ENCODE peak calls at places on chromosomes 1 and 21, in nine cellular contexts. L is activated CD4-positive, alpha-beta T cell treated with anti-CD3 and anti-CD28 coated beads, Interleukin-2, amount 50 U/mL, for 1 hour; U is T-helper 2 cell treated with Interferon-gamma antibody and Interleukin-4, amounts not matched to agents 5 μg/mL and 100 μg/mL, for 36 hours; N is Ammon's horn; S is astrocyte of the spinal cord; Q is NCI-H446; A is GM12892; D is M059J; B is posterior vena cava. V is an unnamed sample.

GRCh38 chr1:1121611-1122077 is 5.8 kb upstream of the C1orf159 start:
- DNase-seq in L (no peak), B (peak; percentile 78), U (no peak), Q (no peak), A (no peak), N (no peak), S (no peak), D (no peak), V (no peak)

GRCh38 chr1:185733818-185734709 is at the start of gene HMCN1:
- DNase-seq in N (peak; percentile 50), A (no peak), L (peak; percentile 2), B (peak; percentile 88), Q (peak; percentile 85), S (peak; percentile 68), U (no peak), D (peak; percentile 77), V (no peak)

GRCh38 chr21:16571594-16571993 is 841.8 kb downstream of the USP25 start:
- DNase-seq in B (no peak), N (no peak), S (peak; percentile 27), L (no peak), D (no peak), A (no peak), U (no peak), Q (no peak), V (no peak)

GRCh38 chr1:171457412-171457811 is 27.9 kb upstream of the PRRC2C start:
- DNase-seq in L (no peak), A (no peak), N (peak; percentile 68), D (no peak), S (no peak), Q (peak; percentile 46), U (no peak), B (no peak), V (no peak)

GRCh38 chr1:24267003-24267402 is 52.2 kb upstream of the GRHL3 start:
- DNase-seq in A (no peak), U (no peak), L (no peak), D (no peak), N (no peak), Q (no peak), S (no peak), B (no peak), V (no peak)

GRCh38 chr1:99461499-99461898 is 184.4 kb upstream of the PALMD start:
- DNase-seq in A (no peak), U (no peak), D (no peak), N (no peak), S (no peak), Q (no peak), B (no peak), L (no peak), V (no peak)

GRCh38 chr1:31583995-31584868 is 7.9 kb downstream of the TINAGL1 start:
- DNase-seq in B (peak; percentile 94), U (no peak), D (peak; percentile 88), A (no peak), N (peak; percentile 37), L (no peak), S (peak; percentile 57), Q (no peak), V (no peak)

GRCh38 chr21:38506606-38507331 is 8.5 kb upstream of the ERG start:
- DNase-seq in N (no peak), D (peak; percentile 14), S (no peak), B (no peak), A (no peak), U (peak; percentile 41), L (no peak), Q (no peak), V (no peak)